ENCODE peak calls at places on chromosomes 4 and X, in seven cellular contexts. Y is astrocyte of the hippocampus, C is adipocyte, W is Kasumi-1, Z is fibroblast of lung, R is AG09319, F is thyroid gland. H is an unnamed sample.

GRCh38 chrX:107272431-107272921 is 66.1 kb downstream of the DNAAF6 start:
- DNase-seq in R (no peak), Y (no peak), W (no peak), F (peak; percentile 18), C (no peak), Z (no peak), H (no peak)

GRCh38 chrX:27599928-27600327 is 9.8 kb downstream of the DCAF8L2 start:
- DNase-seq in C (peak; percentile 18), R (no peak), F (no peak), Y (peak; percentile 3), W (peak; percentile 1), Z (peak; percentile 47), H (no peak)

GRCh38 chr4:41927761-41928499 is 7.3 kb upstream of the TMEM33 start:
- DNase-seq in Z (no peak), F (no peak), W (no peak), C (no peak), R (no peak), Y (no peak), H (peak; percentile 7)

GRCh38 chrX:42496239-42496638 is 281.7 kb downstream of the PPP1R2C start:
- DNase-seq in R (no peak), Y (peak; percentile 37), F (peak; percentile 41), Z (no peak), C (no peak), W (no peak), H (no peak)

GRCh38 chr4:87848622-87849351 is 16.0 kb downstream of the MEPE start:
- DNase-seq in Z (peak; percentile 74), F (peak; percentile 40), Y (peak; percentile 77), C (peak; percentile 79), R (peak; percentile 25), W (peak; percentile 90), H (no peak)

GRCh38 chr4:8913858-8914460 is 42.3 kb upstream of the HMX1 start:
- DNase-seq in Z (no peak), R (no peak), F (no peak), Y (no peak), W (no peak), C (no peak), H (no peak)

GRCh38 chr4:96766359-96766758 is 926.5 kb downstream of the PDHA2 start:
- DNase-seq in W (no peak), Y (no peak), Z (no peak), C (no peak), F (no peak), R (no peak), H (no peak)

GRCh38 chrX:14697453-14697852 is 168.1 kb downstream of the GLRA2 start:
- DNase-seq in Z (peak; percentile 22), C (peak; percentile 8), W (peak; percentile 0), Y (no peak), R (no peak), F (peak; percentile 30), H (no peak)

GRCh38 chr4:119525771-119526712 is 102.6 kb downstream of the PDE5A start:
- DNase-seq in Z (peak; percentile 31), F (no peak), C (no peak), W (no peak), R (no peak), Y (peak; percentile 13), H (no peak)

GRCh38 chr4:10094841-10095240 is 21.8 kb downstream of the WDR1 start:
- DNase-seq in Y (no peak), W (no peak), F (no peak), Z (no peak), C (no peak), R (no peak), H (no peak)

GRCh38 chr4:752196-752861 is 46.7 kb downstream of the PCGF3 start:
- DNase-seq in Z (no peak), C (no peak), F (no peak), R (no peak), Y (peak; percentile 38), W (peak; percentile 21), H (no peak)

GRCh38 chrX:45497290-45497689 is 296.6 kb upstream of the DIPK2B start:
- DNase-seq in Z (no peak), C (no peak), F (no peak), R (no peak), W (no peak), Y (no peak), H (no peak)

GRCh38 chr4:162510937-162511336 is 347.1 kb upstream of the FSTL5 start:
- DNase-seq in F (no peak), Y (no peak), W (no peak), Z (no peak), C (no peak), R (no peak), H (no peak)

GRCh38 chrX:1336331-1337143 is at the start of gene IL3RA:
- DNase-seq in F (no peak), Y (no peak), C (peak; percentile 55), R (no peak), W (peak; percentile 65), Z (no peak), H (no peak)

GRCh38 chr4:10207116-10207515 is 90.5 kb upstream of the WDR1 start:
- DNase-seq in Y (no peak), W (no peak), C (no peak), F (no peak), R (no peak), Z (no peak), H (no peak)

GRCh38 chr4:104677122-104677521 is 182.4 kb upstream of the CXXC4 start:
- DNase-seq in F (peak; percentile 3), C (no peak), Z (no peak), W (no peak), R (no peak), Y (peak; percentile 85), H (peak; percentile 97)

GRCh38 chr4:89303177-89303576 is 4.4 kb downstream of the GPRIN3 start:
- DNase-seq in C (no peak), Y (no peak), R (no peak), W (no peak), Z (no peak), F (no peak), H (no peak)

GRCh38 chr4:41540687-41541086 is 2.7 kb downstream of the LIMCH1 start:
- DNase-seq in Y (no peak), F (peak; percentile 78), R (no peak), Z (no peak), W (no peak), C (no peak), H (no peak)

GRCh38 chrX:39527045-39527444 is 570.7 kb downstream of the BCOR start:
- DNase-seq in Y (no peak), C (peak; percentile 1), Z (peak; percentile 45), R (no peak), W (no peak), F (no peak), H (no peak)

GRCh38 chr4:161525121-161525520 is 638.7 kb downstream of the FSTL5 start:
- DNase-seq in Y (no peak), R (no peak), W (no peak), F (no peak), C (no peak), Z (no peak), H (no peak)

GRCh38 chr4:7595883-7596535 is 161.3 kb upstream of the PSAPL1 start:
- DNase-seq in R (no peak), C (no peak), Y (peak; percentile 32), W (no peak), F (no peak), Z (no peak), H (no peak)

GRCh38 chrX:68833448-68833805 is 4.6 kb downstream of the EFNB1 start:
- DNase-seq in F (no peak), W (no peak), C (no peak), Z (no peak), Y (no peak), R (no peak), H (no peak)

GRCh38 chrX:150157291-150157690 is 205.8 kb upstream of the MAMLD1 start:
- DNase-seq in F (no peak), R (no peak), C (no peak), W (no peak), Y (no peak), Z (no peak), H (no peak)

GRCh38 chrX:44637282-44637681 is 94.6 kb upstream of the FUNDC1 start:
- DNase-seq in C (no peak), F (no peak), Y (no peak), Z (no peak), R (no peak), W (no peak), H (no peak)

GRCh38 chr4:104015680-104016079 is 295.9 kb upstream of the TACR3 start:
- DNase-seq in W (peak; percentile 63), Y (peak; percentile 35), R (no peak), F (no peak), C (peak; percentile 6), Z (no peak), H (no peak)

GRCh38 chr4:110902500-110902899 is 279.6 kb upstream of the PITX2 start:
- DNase-seq in Z (no peak), W (no peak), R (no peak), Y (peak; percentile 61), F (no peak), C (peak; percentile 7), H (peak; percentile 52)

GRCh38 chrX:20454117-20454516 is 187.4 kb upstream of the RPS6KA3 start:
- DNase-seq in Y (no peak), W (no peak), Z (no peak), R (no peak), C (no peak), F (no peak), H (no peak)

GRCh38 chrX:53831662-53832635 is 145.4 kb upstream of the HUWE1 start:
- DNase-seq in Z (peak; percentile 21), Y (peak; percentile 35), C (peak; percentile 51), F (peak; percentile 14), W (peak; percentile 48), R (no peak), H (peak; percentile 1)

GRCh38 chrX:132426695-132427281 is 62.0 kb downstream of the MBNL3 start:
- DNase-seq in Z (peak; percentile 85), W (no peak), C (peak; percentile 71), F (no peak), Y (peak; percentile 12), R (peak; percentile 15), H (peak; percentile 8)

GRCh38 chrX:104659037-104659744 is 93.2 kb downstream of the IL1RAPL2 start:
- DNase-seq in W (no peak), C (no peak), Z (no peak), Y (peak; percentile 37), F (peak; percentile 63), R (no peak), H (peak; percentile 53)

GRCh38 chr4:80173387-80173786 is 23.9 kb upstream of the PRDM8 start:
- DNase-seq in F (no peak), C (peak; percentile 38), Z (no peak), R (no peak), W (peak; percentile 51), Y (peak; percentile 75), H (no peak)

GRCh38 chrX:13279279-13280009 is 40.4 kb downstream of the ATXN3L start:
- DNase-seq in C (no peak), W (no peak), F (no peak), Z (no peak), Y (no peak), R (no peak), H (no peak)

GRCh38 chr4:101033986-101034385 is 313.3 kb downstream of the PPP3CA start:
- DNase-seq in R (no peak), F (no peak), C (no peak), Z (no peak), Y (no peak), W (no peak), H (no peak)

H was measured in retinal pigment epithelial cell.